ENCODE peak calls at places on chromosome 15, in ten cellular contexts. O, A, J, V, W, Y, U, E, M and H are unnamed samples.

GRCh38 chr15:88454231-88454630 is 13.0 kb downstream of the MRPL46 start:
- DNase-seq in O (peak), A (no peak), J (peak), V (peak), W (no peak), Y (no peak), U (no peak), E (no peak), M (no peak), H (no peak)

GRCh38 chr15:101184830-101185229 is 67.0 kb downstream of the CHSY1 start:
- DNase-seq in O (no peak), A (no peak), J (no peak), V (no peak), W (no peak), Y (no peak), U (no peak), E (no peak), M (no peak), H (no peak)

GRCh38 chr15:81108427-81108826 is 25.6 kb upstream of the CFAP161 start:
- DNase-seq in O (peak), A (no peak), J (peak), V (no peak), W (peak), Y (peak), U (no peak), E (no peak), M (no peak), H (no peak)

GRCh38 chr15:57606816-57607215 is 15.1 kb downstream of the MYZAP start:
- DNase-seq in O (no peak), A (no peak), J (no peak), V (no peak), W (no peak), Y (no peak), U (no peak), E (no peak), M (no peak), H (no peak)

GRCh38 chr15:83174891-83175290 is 32.7 kb downstream of the HDGFL3 start:
- DNase-seq in O (no peak), A (no peak), J (no peak), V (no peak), W (no peak), Y (no peak), U (no peak), E (no peak), M (no peak), H (no peak)

GRCh38 chr15:35986072-35986666 is 440.2 kb upstream of the DPH6 start:
- DNase-seq in O (peak), A (no peak), J (no peak), V (no peak), W (no peak), Y (no peak), U (no peak), E (peak), M (no peak), H (no peak)

GRCh38 chr15:96421211-96421610 is 90.7 kb downstream of the NR2F2 start:
- DNase-seq in O (peak), A (no peak), J (no peak), V (peak), W (no peak), Y (peak), U (no peak), E (no peak), M (no peak), H (no peak)

GRCh38 chr15:75178171-75178937 is 23.3 kb upstream of the C15orf39 start:
- DNase-seq in O (no peak), A (no peak), J (no peak), V (no peak), W (no peak), Y (peak), U (no peak), E (peak), M (no peak), H (no peak)

GRCh38 chr15:65334586-65335231 is 30.2 kb downstream of the RNU5B-1 start:
- DNase-seq in O (no peak), A (no peak), J (no peak), V (no peak), W (no peak), Y (peak), U (no peak), E (no peak), M (no peak), H (peak)

GRCh38 chr15:83694538-83694937 is 40.6 kb downstream of the ADAMTSL3 start:
- DNase-seq in O (no peak), A (no peak), J (no peak), V (peak), W (no peak), Y (no peak), U (no peak), E (no peak), M (no peak), H (no peak)

GRCh38 chr15:58562135-58562534 is 130.3 kb downstream of the LIPC start:
- DNase-seq in O (no peak), A (no peak), J (no peak), V (no peak), W (no peak), Y (no peak), U (no peak), E (no peak), M (peak), H (no peak)

GRCh38 chr15:37594431-37594830 is 340.0 kb upstream of the TMCO5A start:
- DNase-seq in O (no peak), A (no peak), J (no peak), V (no peak), W (no peak), Y (no peak), U (no peak), E (no peak), M (peak), H (no peak)

GRCh38 chr15:89745768-89746167 is 5.3 kb downstream of the MESP1 start:
- DNase-seq in O (no peak), A (no peak), J (no peak), V (no peak), W (no peak), Y (no peak), U (no peak), E (no peak), M (no peak), H (no peak)

GRCh38 chr15:79105141-79105540 is 14.6 kb upstream of the RASGRF1 start:
- DNase-seq in O (no peak), A (no peak), J (no peak), V (no peak), W (no peak), Y (no peak), U (no peak), E (no peak), M (no peak), H (no peak)

GRCh38 chr15:99113547-99114271 is 8.8 kb downstream of the SYNM start:
- DNase-seq in O (no peak), A (no peak), J (no peak), V (no peak), W (no peak), Y (no peak), U (no peak), E (peak), M (no peak), H (no peak)

GRCh38 chr15:44726136-44726535 is 10.2 kb upstream of the TRIM69 start:
- DNase-seq in O (peak), A (no peak), J (no peak), V (no peak), W (no peak), Y (no peak), U (no peak), E (no peak), M (no peak), H (no peak)

GRCh38 chr15:94929282-94929681 is 697.9 kb downstream of the MCTP2 start:
- DNase-seq in O (no peak), A (no peak), J (no peak), V (no peak), W (no peak), Y (no peak), U (no peak), E (no peak), M (no peak), H (no peak)

GRCh38 chr15:86855962-86856361 is 776.3 kb downstream of the AGBL1 start:
- DNase-seq in O (no peak), A (no peak), J (no peak), V (no peak), W (no peak), Y (no peak), U (no peak), E (no peak), M (no peak), H (no peak)

GRCh38 chr15:31934821-31935220 is 95.5 kb upstream of the CHRNA7 start:
- DNase-seq in O (no peak), A (no peak), J (no peak), V (peak), W (no peak), Y (no peak), U (no peak), E (no peak), M (no peak), H (peak)

GRCh38 chr15:57220220-57220619 is 156.1 kb upstream of the CGNL1 start:
- DNase-seq in O (peak), A (no peak), J (no peak), V (peak), W (no peak), Y (no peak), U (no peak), E (no peak), M (no peak), H (peak)

GRCh38 chr15:98785796-98786581 is 137.7 kb downstream of the IGF1R start:
- DNase-seq in O (no peak), A (no peak), J (no peak), V (peak), W (no peak), Y (peak), U (no peak), E (no peak), M (no peak), H (no peak)

GRCh38 chr15:20356444-20357138 is 185.0 kb downstream of the GOLGA6L6 start:
- DNase-seq in O (peak), A (peak), J (peak), V (peak), W (no peak), Y (no peak), U (peak), E (peak), M (no peak), H (peak)

GRCh38 chr15:25947336-25948080 is 84.4 kb upstream of the ATP10A start:
- DNase-seq in O (no peak), A (no peak), J (peak), V (peak), W (no peak), Y (peak), U (no peak), E (no peak), M (no peak), H (peak)

GRCh38 chr15:72907733-72908132 is 124.2 kb upstream of the ADPGK start:
- DNase-seq in O (no peak), A (no peak), J (no peak), V (no peak), W (no peak), Y (no peak), U (no peak), E (peak), M (no peak), H (no peak)

GRCh38 chr15:57245130-57245529 is 131.2 kb upstream of the CGNL1 start:
- DNase-seq in O (no peak), A (no peak), J (no peak), V (no peak), W (no peak), Y (no peak), U (no peak), E (no peak), M (no peak), H (no peak)

GRCh38 chr15:95162069-95162468 is 930.7 kb downstream of the MCTP2 start:
- DNase-seq in O (no peak), A (no peak), J (no peak), V (no peak), W (no peak), Y (no peak), U (no peak), E (no peak), M (no peak), H (no peak)

GRCh38 chr15:31324739-31325431 is 1.8 kb upstream of the KLF13 start:
- DNase-seq in O (no peak), A (no peak), J (no peak), V (no peak), W (no peak), Y (no peak), U (no peak), E (no peak), M (no peak), H (no peak)

GRCh38 chr15:85100186-85100937 is 118.7 kb downstream of the PDE8A start:
- DNase-seq in O (peak), A (peak), J (peak), V (peak), W (no peak), Y (no peak), U (no peak), E (no peak), M (no peak), H (no peak)

GRCh38 chr15:59946084-59946483 is 58.0 kb upstream of the FOXB1 start:
- DNase-seq in O (no peak), A (no peak), J (no peak), V (no peak), W (no peak), Y (no peak), U (no peak), E (no peak), M (no peak), H (no peak)

GRCh38 chr15:25287823-25288222 is 151.0 kb downstream of the UBE3A start:
- DNase-seq in O (no peak), A (no peak), J (no peak), V (no peak), W (no peak), Y (no peak), U (no peak), E (no peak), M (no peak), H (no peak)

GRCh38 chr15:51046799-51047449 is 47.8 kb downstream of the TNFAIP8L3 start:
- DNase-seq in O (peak), A (no peak), J (no peak), V (no peak), W (no peak), Y (no peak), U (no peak), E (peak), M (no peak), H (no peak)

GRCh38 chr15:99749386-99749785 is 16.1 kb upstream of the LYSMD4 start:
- DNase-seq in O (peak), A (no peak), J (no peak), V (peak), W (no peak), Y (no peak), U (no peak), E (peak), M (no peak), H (no peak)

GRCh38 chr15:84947947-84948830 is 33.5 kb upstream of the PDE8A start:
- DNase-seq in O (peak), A (no peak), J (no peak), V (peak), W (no peak), Y (no peak), U (no peak), E (peak), M (no peak), H (peak)

GRCh38 chr15:36591534-36592411 is 12.3 kb downstream of the CDIN1 start:
- DNase-seq in O (peak), A (no peak), J (no peak), V (peak), W (no peak), Y (no peak), U (no peak), E (peak), M (no peak), H (peak)

GRCh38 chr15:30992465-30992864 is 1.0 kb upstream of the MTMR10 start:
- DNase-seq in O (no peak), A (no peak), J (no peak), V (peak), W (no peak), Y (no peak), U (no peak), E (no peak), M (no peak), H (no peak)

GRCh38 chr15:78100886-78101285 is 8.5 kb downstream of the SH2D7 start:
- DNase-seq in O (no peak), A (no peak), J (no peak), V (no peak), W (no peak), Y (no peak), U (no peak), E (no peak), M (no peak), H (no peak)

GRCh38 chr15:40058476-40059140 is 19.6 kb upstream of the SRP14 start:
- DNase-seq in O (peak), A (no peak), J (no peak), V (no peak), W (no peak), Y (no peak), U (no peak), E (no peak), M (no peak), H (no peak)

GRCh38 chr15:75720787-75721461 is 8.3 kb upstream of the CSPG4 start:
- DNase-seq in O (peak), A (no peak), J (peak), V (peak), W (no peak), Y (peak), U (no peak), E (peak), M (peak), H (peak)